ENCODE peak calls at places on chromosomes 16 and 17, in five cellular contexts. A is A549, D is WERI-Rb-1, M is breast epithelium, F is right atrium auricular region. N is an unnamed sample.

GRCh38 chr16:55759983-55760664 is 72.8 kb downstream of the CES1 start:
- DNase-seq in A (no peak), D (peak; percentile 32), M (no peak), F (no peak), N (no peak)

GRCh38 chr17:79114455-79115301 is 40.1 kb downstream of the ENGASE start:
- DNase-seq in A (no peak), D (peak; percentile 69), M (no peak), F (no peak), N (no peak)

GRCh38 chr16:70395345-70395901 is 43.5 kb downstream of the ST3GAL2 start:
- DNase-seq in A (peak; percentile 75), D (peak; percentile 83), M (peak; percentile 65), F (peak; percentile 65), N (peak; percentile 87)

GRCh38 chr17:19346351-19347255 is 15.9 kb downstream of the B9D1 start:
- DNase-seq in A (peak; percentile 84), D (peak; percentile 78), M (peak; percentile 57), F (peak; percentile 93), N (no peak)

GRCh38 chr17:7523033-7523432 is 25.8 kb upstream of the TNFSF12 start:
- DNase-seq in A (peak; percentile 63), D (peak; percentile 11), M (no peak), F (no peak), N (no peak)

GRCh38 chr17:81400154-81400938 is 5.1 kb downstream of the BAHCC1 start:
- DNase-seq in A (peak; percentile 68), D (peak; percentile 86), M (no peak), F (no peak), N (peak; percentile 65)

GRCh38 chr16:13793788-13794461 is 126.0 kb upstream of the ERCC4 start:
- DNase-seq in A (no peak), D (no peak), M (no peak), F (no peak), N (peak; percentile 16)

GRCh38 chr16:89363621-89364393 is 126.6 kb downstream of the ANKRD11 start:
- DNase-seq in A (peak; percentile 65), D (no peak), M (no peak), F (no peak), N (no peak)

GRCh38 chr17:80491478-80492342 is 15.3 kb upstream of the NPTX1 start:
- DNase-seq in A (peak; percentile 62), D (no peak), M (no peak), F (no peak), N (peak; percentile 74)

GRCh38 chr17:43745541-43745940 is 13.1 kb downstream of the SOST start:
- DNase-seq in A (no peak), D (peak; percentile 72), M (no peak), F (no peak), N (no peak)

GRCh38 chr16:24819462-24820040 is 26.2 kb upstream of the SLC5A11 start:
- DNase-seq in A (no peak), D (no peak), M (no peak), F (no peak), N (no peak)

GRCh38 chr16:880471-881171 is 80.1 kb upstream of the GNG13 start:
- DNase-seq in A (no peak), D (no peak), M (no peak), F (no peak), N (no peak)

GRCh38 chr16:30844346-30844670 is 49.6 kb downstream of the BCL7C start:
- DNase-seq in A (no peak), D (no peak), M (no peak), F (no peak), N (no peak)

GRCh38 chr17:45227101-45227591 is 5.5 kb downstream of the FMNL1 start:
- DNase-seq in A (no peak), D (no peak), M (no peak), F (no peak), N (no peak)

GRCh38 chr16:85843471-85844168 is 44.1 kb downstream of the COX4I1 start:
- DNase-seq in A (no peak), D (no peak), M (no peak), F (no peak), N (no peak)

GRCh38 chr17:42891539-42892152 is 9.0 kb upstream of the G6PC1 start:
- DNase-seq in A (no peak), D (no peak), M (no peak), F (peak; percentile 63), N (no peak)

GRCh38 chr17:8918811-8919210 is 46.7 kb downstream of the PIK3R5 start:
- DNase-seq in A (no peak), D (no peak), M (no peak), F (no peak), N (no peak)

GRCh38 chr16:75593825-75594820 is 27.9 kb downstream of the GABARAPL2 start:
- DNase-seq in A (peak; percentile 48), D (no peak), M (no peak), F (no peak), N (no peak)

GRCh38 chr16:72066747-72067146 is 3.7 kb downstream of the HPR start:
- DNase-seq in A (peak; percentile 53), D (no peak), M (no peak), F (no peak), N (no peak)

GRCh38 chr16:15949210-15950166 is at the start of gene ABCC1:
- DNase-seq in A (peak; percentile 65), D (peak; percentile 33), M (no peak), F (no peak), N (peak; percentile 59)

GRCh38 chr16:50666658-50667496 is 14.2 kb downstream of the SNX20 start:
- DNase-seq in A (no peak), D (no peak), M (no peak), F (no peak), N (no peak)

GRCh38 chr17:27526603-27527002 is 70.4 kb downstream of the KSR1 start:
- DNase-seq in A (peak; percentile 52), D (no peak), M (no peak), F (peak; percentile 68), N (no peak)

GRCh38 chr17:14813649-14814048 is 451.5 kb downstream of the PMP22 start:
- DNase-seq in A (peak; percentile 52), D (peak; percentile 26), M (no peak), F (no peak), N (peak; percentile 59)

GRCh38 chr16:2858245-2859025 is 465 bp upstream of the PRSS22 start:
- DNase-seq in A (no peak), D (no peak), M (peak; percentile 89), F (no peak), N (no peak)

GRCh38 chr16:19375561-19376158 is 42.0 kb upstream of the TMC5 start:
- DNase-seq in A (peak; percentile 70), D (peak; percentile 46), M (no peak), F (no peak), N (peak; percentile 58)

GRCh38 chr16:58679763-58680162 is 4.8 kb downstream of the SLC38A7 start:
- DNase-seq in A (no peak), D (no peak), M (no peak), F (no peak), N (no peak)

GRCh38 chr16:58684354-58685083 is at the start of gene SLC38A7:
- DNase-seq in A (peak; percentile 85), D (peak; percentile 85), M (peak; percentile 85), F (peak; percentile 94), N (peak; percentile 93)

GRCh38 chr16:58684001-58684353 is 593 bp downstream of the SLC38A7 start:
- DNase-seq in A (no peak), D (no peak), M (no peak), F (no peak), N (no peak)

GRCh38 chr16:58678269-58678668 is 6.3 kb downstream of the SLC38A7 start:
- DNase-seq in A (no peak), D (no peak), M (no peak), F (no peak), N (no peak)

DNA sequence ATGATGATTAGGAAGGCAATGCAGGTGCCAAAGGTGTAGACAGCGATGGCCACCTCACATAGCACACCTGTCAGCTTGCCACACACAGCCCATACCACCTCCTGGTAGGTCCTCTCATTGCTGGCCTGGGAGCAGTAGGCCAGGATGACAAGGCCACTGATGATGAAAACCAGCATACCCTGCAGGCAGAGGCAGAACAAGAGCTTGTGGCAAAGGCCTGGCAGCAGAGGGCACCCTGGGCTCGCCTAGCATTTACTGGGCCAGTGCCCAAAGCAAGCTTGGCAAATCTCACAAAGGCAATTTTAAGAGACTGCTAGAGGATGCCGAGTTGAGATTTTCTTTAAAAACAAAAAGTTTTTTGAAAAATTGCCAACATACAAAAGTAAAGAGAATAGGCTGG is 5.9 kb downstream of the SLC38A7 start:
- DNase-seq in A (peak; percentile 55), D (no peak), M (peak; percentile 61), F (no peak), N (no peak)
- TF ChIP-seq CTCF in A (peak; percentile 30), D (peak; percentile 35), M (no peak), F (no peak), N (no peak)

GRCh38 chr17:67293251-67294203 is 48.5 kb upstream of the HELZ start:
- DNase-seq in A (peak; percentile 79), D (peak; percentile 54), M (peak; percentile 54), F (peak; percentile 69), N (peak; percentile 60)
- TF ChIP-seq CTCF in A (peak; percentile 70), D (peak; percentile 86), M (no peak), F (peak; percentile 59), N (peak; percentile 70)

GRCh38 chr17:40091691-40092397 is 8.5 kb downstream of the NR1D1 start:
- DNase-seq in A (no peak), D (peak; percentile 88), M (no peak), F (no peak), N (peak; percentile 63)

GRCh38 chr17:40087049-40087794 is 13.2 kb downstream of the NR1D1 start:
- DNase-seq in A (no peak), D (no peak), M (no peak), F (no peak), N (no peak)

GRCh38 chr17:40090234-40091111 is 9.9 kb downstream of the NR1D1 start:
- DNase-seq in A (no peak), D (no peak), M (no peak), F (no peak), N (no peak)

GRCh38 chr17:40087903-40088718 is 12.3 kb downstream of the NR1D1 start:
- DNase-seq in A (no peak), D (no peak), M (no peak), F (no peak), N (no peak)

GRCh38 chr17:40089085-40089895 is 11.1 kb downstream of the NR1D1 start:
- DNase-seq in A (no peak), D (no peak), M (no peak), F (no peak), N (no peak)
- TF ChIP-seq CTCF in A (no peak), D (no peak), M (no peak), F (no peak), N (no peak)

GRCh38 chr17:69871318-69871717 is 203.7 kb upstream of the KCNJ16 start:
- DNase-seq in A (no peak), D (no peak), M (no peak), F (no peak), N (no peak)

GRCh38 chr17:69872675-69873262 is 202.3 kb upstream of the KCNJ16 start:
- DNase-seq in A (no peak), D (no peak), M (no peak), F (no peak), N (no peak)

GRCh38 chr17:69870751-69871199 is 204.2 kb upstream of the KCNJ16 start:
- DNase-seq in A (no peak), D (no peak), M (no peak), F (no peak), N (no peak)

GRCh38 chr17:69870091-69870530 is 204.9 kb upstream of the KCNJ16 start:
- DNase-seq in A (peak; percentile 10), D (no peak), M (no peak), F (no peak), N (no peak)

DNA sequence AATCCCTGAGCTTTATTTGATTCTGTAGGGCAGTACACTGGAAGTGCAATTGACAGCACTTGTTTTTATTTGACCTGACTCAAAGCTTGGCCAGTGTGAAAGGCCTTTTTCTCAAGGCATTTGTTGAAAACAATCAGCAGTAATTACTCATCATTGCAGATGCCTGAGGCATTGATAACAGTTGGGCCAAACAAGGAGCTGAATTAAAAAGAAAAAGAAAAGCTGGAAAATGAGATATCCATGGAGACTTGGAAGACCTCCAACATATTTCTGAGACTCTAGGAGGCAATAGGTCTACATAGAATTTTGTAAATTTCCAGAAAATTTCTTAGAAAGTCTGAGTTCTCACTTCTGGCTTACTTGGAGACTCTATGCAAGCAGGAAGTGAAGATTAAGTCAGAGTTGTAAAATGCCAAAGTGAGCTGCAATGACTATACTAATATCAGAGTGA is 200.8 kb upstream of the KCNJ16 start:
- DNase-seq in A (no peak), D (no peak), M (no peak), F (no peak), N (no peak)
- TF ChIP-seq CTCF in A (no peak), D (no peak), M (no peak), F (no peak), N (no peak)

N was measured in glutamatergic neuron.